ENCODE peak calls at places on chromosome 2, in eight cellular contexts. C, B, W, N, Z, Y, X and I are unnamed samples.

GRCh38 chr2:43569921-43570320 is 25.9 kb downstream of the THADA start:
- ATAC-seq in C (no peak), B (no peak), W (peak), N (no peak), Z (peak), Y (no peak), X (no peak), I (no peak)

GRCh38 chr2:134281815-134282419 is 28.0 kb downstream of the MGAT5 start:
- ATAC-seq in C (no peak), B (peak), W (no peak), N (no peak), Z (peak), Y (no peak), X (peak), I (no peak)

GRCh38 chr2:45922577-45922988 is 271.1 kb downstream of the PRKCE start:
- ATAC-seq in C (no peak), B (peak), W (no peak), N (no peak), Z (no peak), Y (no peak), X (no peak), I (peak)

GRCh38 chr2:183606022-183606717 is 481.9 kb downstream of the NUP35 start:
- ATAC-seq in C (no peak), B (no peak), W (no peak), N (no peak), Z (no peak), Y (no peak), X (no peak), I (no peak)

GRCh38 chr2:115364078-115364477 is 921.6 kb downstream of the DPP10 start:
- ATAC-seq in C (no peak), B (no peak), W (no peak), N (no peak), Z (no peak), Y (no peak), X (no peak), I (no peak)

GRCh38 chr2:25347205-25347815 is 5.6 kb upstream of the DNMT3A start:
- ATAC-seq in C (no peak), B (peak), W (peak), N (peak), Z (peak), Y (peak), X (no peak), I (peak)

GRCh38 chr2:68776124-68776523 is 41.5 kb downstream of the ARHGAP25 start:
- ATAC-seq in C (peak), B (no peak), W (no peak), N (peak), Z (no peak), Y (peak), X (peak), I (no peak)

GRCh38 chr2:78318275-78318674 is 707.2 kb upstream of the REG3G start:
- ATAC-seq in C (no peak), B (no peak), W (no peak), N (no peak), Z (no peak), Y (no peak), X (no peak), I (no peak)